ENCODE peak calls at places on chromosome 20, in four cellular contexts. Y is upper lobe of right lung, P is neural crest cell, U is AG04450. G is an unnamed sample.

GRCh38 chr20:53255102-53255710 is 283.0 kb downstream of the TSHZ2 start:
- DNase-seq in Y (no peak), P (no peak), U (no peak), G (no peak)

GRCh38 chr20:60097285-60097684 is 139.1 kb downstream of the CDH26 start:
- DNase-seq in Y (no peak), P (no peak), U (no peak), G (no peak)

GRCh38 chr20:8749101-8749500 is 319.8 kb upstream of the PLCB4 start:
- DNase-seq in Y (no peak), P (no peak), U (no peak), G (no peak)

GRCh38 chr20:38893485-38894090 is 32.6 kb upstream of the FAM83D start:
- DNase-seq in Y (peak; percentile 83), P (peak; percentile 73), U (no peak), G (no peak)

GRCh38 chr20:37870294-37870693 is 32.6 kb upstream of the VSTM2L start:
- DNase-seq in Y (no peak), P (no peak), U (no peak), G (peak; percentile 29)

GRCh38 chr20:4782373-4782772 is 60.7 kb downstream of the PRND start:
- DNase-seq in Y (no peak), P (no peak), U (no peak), G (no peak)

GRCh38 chr20:57589728-57590484 is 29.0 kb downstream of the PCK1 start:
- DNase-seq in Y (no peak), P (no peak), U (no peak), G (peak; percentile 76)

GRCh38 chr20:20211988-20212518 is 155.9 kb upstream of the INSM1 start:
- DNase-seq in Y (no peak), P (no peak), U (no peak), G (no peak)

GRCh38 chr20:11891081-11891826 is 26.4 kb upstream of the BTBD3 start:
- DNase-seq in Y (peak; percentile 83), P (peak; percentile 48), U (no peak), G (peak; percentile 79)

GRCh38 chr20:20837574-20838021 is 125.2 kb upstream of the RALGAPA2 start:
- DNase-seq in Y (peak; percentile 74), P (peak; percentile 72), U (peak; percentile 11), G (no peak)

GRCh38 chr20:45685896-45686295 is 15.9 kb upstream of the WFDC11 start:
- DNase-seq in Y (no peak), P (no peak), U (no peak), G (no peak)

GRCh38 chr20:34024733-34025351 is 31.1 kb downstream of the RALY start:
- DNase-seq in Y (no peak), P (no peak), U (no peak), G (no peak)

GRCh38 chr20:62702886-62703852 is 5.5 kb upstream of the NTSR1 start:
- DNase-seq in Y (no peak), P (no peak), U (peak; percentile 72), G (peak; percentile 79)

GRCh38 chr20:4043329-4043728 is 28.0 kb upstream of the RNF24 start:
- DNase-seq in Y (no peak), P (no peak), U (no peak), G (no peak)

GRCh38 chr20:32207626-32208498 is at the start of the genes PLAGL2 and POFUT1:
- DNase-seq in Y (peak; percentile 96), P (peak; percentile 91), U (peak; percentile 42), G (no peak)
- TF ChIP-seq CTCF in Y (no peak), P (peak; percentile 44), U (no peak), G (peak; percentile 67)

DNA sequence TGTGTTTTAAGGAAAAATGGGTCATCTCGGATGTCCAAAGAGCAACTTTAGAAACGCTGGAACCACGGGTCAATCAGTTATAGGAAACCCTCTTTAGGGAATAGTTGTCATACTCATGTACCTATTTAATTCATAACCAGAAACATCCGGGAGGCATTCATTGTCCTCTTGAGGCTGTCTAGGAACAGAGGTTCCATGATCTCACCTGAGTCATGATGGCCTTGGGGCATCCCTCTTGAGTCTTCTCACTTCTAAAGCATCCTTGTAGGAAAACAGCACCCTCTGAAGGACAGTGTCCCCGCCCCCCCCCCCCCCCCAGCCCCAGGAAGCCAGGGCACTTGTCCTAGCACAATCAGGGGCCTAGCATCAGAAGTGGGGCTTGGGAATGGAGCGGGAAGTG is 46.3 kb upstream of the CDH4 start:
- DNase-seq in Y (no peak), P (no peak), U (no peak), G (no peak)
- TF ChIP-seq CTCF in Y (no peak), P (no peak), U (no peak), G (no peak)

GRCh38 chr20:22475662-22476061 is 108.7 kb downstream of the FOXA2 start:
- DNase-seq in Y (no peak), P (no peak), U (no peak), G (no peak)
- TF ChIP-seq CTCF in Y (no peak), P (no peak), U (no peak), G (no peak)

GRCh38 chr20:48194026-48194425 is 408.7 kb upstream of the SULF2 start:
- DNase-seq in Y (no peak), P (no peak), U (no peak), G (no peak)
- TF ChIP-seq CTCF in Y (no peak), P (no peak), U (no peak), G (no peak)

GRCh38 chr20:10074513-10074912 is 39.7 kb downstream of the ANKEF1 start:
- DNase-seq in Y (no peak), P (no peak), U (peak; percentile 46), G (no peak)
- TF ChIP-seq CTCF in Y (no peak), P (no peak), U (no peak), G (no peak)

GRCh38 chr20:17712201-17712600 is 12.4 kb downstream of the BANF2 start:
- DNase-seq in Y (no peak), P (no peak), U (no peak), G (no peak)
- TF ChIP-seq CTCF in Y (no peak), P (no peak), U (no peak), G (no peak)

DNA sequence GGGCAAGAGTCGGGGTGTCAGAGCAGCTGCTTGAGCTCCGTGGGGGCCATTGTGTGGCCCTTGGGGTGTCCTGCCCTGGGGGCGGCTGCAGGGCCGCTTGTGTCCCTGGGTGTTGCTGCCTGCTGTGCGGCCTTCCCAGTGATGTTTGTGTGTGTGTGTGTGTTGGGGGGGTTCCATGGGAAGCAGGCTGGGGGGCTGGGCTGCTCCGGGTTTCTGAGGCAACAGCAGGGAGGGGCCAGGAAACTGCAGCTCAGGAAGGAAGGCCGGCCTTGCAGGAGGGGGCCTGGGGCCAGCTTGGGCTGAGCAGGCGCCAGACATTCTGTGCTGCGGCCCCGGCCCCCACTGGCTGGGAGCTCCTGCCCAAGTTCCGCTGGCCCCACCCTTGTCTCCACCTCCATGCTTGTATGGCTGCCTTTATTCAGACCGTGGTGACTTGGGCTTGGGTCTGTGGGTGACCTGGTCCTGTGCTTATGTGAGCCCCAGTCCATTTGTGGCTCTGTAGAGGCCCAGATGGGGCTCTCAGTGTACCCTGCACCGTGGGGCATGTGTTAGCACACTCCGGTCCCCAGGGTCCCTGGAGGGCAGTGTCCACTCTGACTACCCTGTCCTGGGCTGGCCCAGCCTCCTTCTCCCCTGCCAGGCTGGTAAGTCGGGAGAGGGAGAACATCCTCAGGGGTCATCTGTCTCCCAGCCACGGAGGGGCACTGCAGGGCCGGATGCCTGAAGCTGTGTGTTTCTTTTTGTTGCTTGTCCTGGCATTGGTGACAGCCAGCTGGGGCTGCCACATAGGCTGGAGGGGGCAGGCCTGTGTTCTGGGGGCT is 4.6 kb upstream of the SOX18 start:
- DNase-seq in Y (no peak), P (no peak), U (no peak), G (no peak)
- TF ChIP-seq CTCF in Y (no peak), P (no peak), U (peak; percentile 28), G (peak; percentile 73)

DNA sequence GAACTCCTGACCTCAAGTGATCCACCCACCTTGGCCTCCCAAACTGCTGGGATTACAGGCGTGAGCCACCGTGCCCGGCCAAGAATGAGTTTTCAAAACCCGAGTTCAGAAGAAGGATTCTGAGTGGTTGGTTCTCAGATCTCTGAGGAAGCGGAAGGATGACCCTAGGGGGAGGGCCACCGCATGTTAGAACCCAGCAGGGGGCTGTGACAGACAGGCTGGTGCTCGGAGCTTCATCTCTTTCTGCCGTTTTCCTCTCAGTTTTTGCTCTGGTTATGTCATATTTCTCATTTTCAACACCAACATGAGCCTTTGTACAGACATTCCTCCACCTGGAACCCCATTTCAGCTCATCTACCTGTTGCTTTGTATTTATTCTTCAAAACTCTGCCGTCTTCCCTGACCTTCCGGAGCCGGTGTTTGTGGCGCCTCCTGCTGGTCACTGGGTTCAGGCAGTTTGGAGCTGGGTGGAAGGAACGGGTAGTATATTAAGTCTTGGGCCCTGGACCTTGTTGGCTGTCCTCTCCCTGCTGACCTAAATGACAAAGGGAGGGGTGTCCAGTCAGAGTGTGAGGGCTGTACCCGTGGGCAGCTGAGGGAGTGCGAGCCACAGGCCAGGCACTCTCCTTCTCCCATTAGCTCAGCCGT is at the start of gene DEFB123:
- DNase-seq in Y (no peak), P (no peak), U (no peak), G (no peak)
- TF ChIP-seq CTCF in Y (no peak), P (no peak), U (peak; percentile 7), G (peak; percentile 48)

G was measured in chondrocyte.